ENCODE peak calls at places on chromosome 22, in eight cellular contexts. A, T, P, N, O, D, K and X are unnamed samples.

GRCh38 chr22:47287516-47287915 is 525.1 kb downstream of the TBC1D22A start:
- DNase-seq in A (no peak), T (no peak), P (no peak), N (no peak), O (no peak), D (no peak), K (no peak), X (no peak)

GRCh38 chr22:39349506-39349966 is 255 bp upstream of the SYNGR1 start:
- DNase-seq in A (peak; percentile 77), T (peak; percentile 70), P (no peak), N (no peak), O (no peak), D (no peak), K (peak; percentile 42), X (peak; percentile 62)

GRCh38 chr22:16987822-16988221 is 20.2 kb downstream of the GAB4 start:
- DNase-seq in A (no peak), T (no peak), P (peak; percentile 49), N (no peak), O (no peak), D (no peak), K (no peak), X (no peak)

GRCh38 chr22:43829448-43829821 is 17.3 kb upstream of the EFCAB6 start:
- DNase-seq in A (peak; percentile 78), T (no peak), P (peak; percentile 23), N (no peak), O (no peak), D (no peak), K (no peak), X (no peak)

GRCh38 chr22:23383491-23384450 is 196.3 kb downstream of the IGLL1 start:
- DNase-seq in A (no peak), T (peak; percentile 72), P (peak; percentile 77), N (peak; percentile 86), O (no peak), D (no peak), K (peak; percentile 57), X (no peak)

GRCh38 chr22:25420925-25421904 is 143.3 kb upstream of the GRK3 start:
- DNase-seq in A (no peak), T (peak; percentile 70), P (peak; percentile 66), N (peak; percentile 68), O (no peak), D (peak; percentile 29), K (peak; percentile 76), X (no peak)

GRCh38 chr22:27799334-27800249 is 2.0 kb downstream of the MN1 start:
- DNase-seq in A (peak; percentile 57), T (no peak), P (peak; percentile 78), N (peak; percentile 47), O (no peak), D (no peak), K (no peak), X (no peak)

GRCh38 chr22:39135092-39135896 is 17.2 kb downstream of the CBX7 start:
- DNase-seq in A (peak; percentile 49), T (peak; percentile 90), P (no peak), N (peak; percentile 90), O (peak; percentile 39), D (peak; percentile 38), K (peak; percentile 79), X (no peak)

GRCh38 chr22:30205281-30206115 is 41.1 kb downstream of the LIF start:
- DNase-seq in A (peak; percentile 94), T (no peak), P (peak; percentile 73), N (no peak), O (no peak), D (peak; percentile 98), K (peak; percentile 53), X (no peak)

GRCh38 chr22:25623310-25623734 is 58.8 kb downstream of the GRK3 start:
- DNase-seq in A (no peak), T (no peak), P (no peak), N (no peak), O (no peak), D (no peak), K (no peak), X (no peak)

GRCh38 chr22:20396639-20397038 is 2.7 kb downstream of the ZNF74 start:
- DNase-seq in A (peak; percentile 22), T (no peak), P (no peak), N (no peak), O (no peak), D (peak; percentile 15), K (no peak), X (no peak)

GRCh38 chr22:19149047-19149883 is 827 bp downstream of the GSC2 start:
- DNase-seq in A (no peak), T (peak; percentile 84), P (no peak), N (peak; percentile 64), O (no peak), D (no peak), K (peak; percentile 31), X (no peak)

GRCh38 chr22:23754220-23754919 is at the start of gene VPREB3:
- DNase-seq in A (no peak), T (peak; percentile 44), P (no peak), N (no peak), O (no peak), D (no peak), K (no peak), X (no peak)

GRCh38 chr22:44242946-44243724 is 62.4 kb downstream of the PARVG start:
- DNase-seq in A (no peak), T (peak; percentile 31), P (no peak), N (peak; percentile 24), O (no peak), D (no peak), K (no peak), X (no peak)

GRCh38 chr22:22710719-22711531 is 66.5 kb downstream of the GGTLC2 start:
- DNase-seq in A (peak; percentile 42), T (peak; percentile 92), P (peak; percentile 82), N (peak; percentile 75), O (peak; percentile 41), D (no peak), K (peak; percentile 37), X (peak; percentile 45)

DNA sequence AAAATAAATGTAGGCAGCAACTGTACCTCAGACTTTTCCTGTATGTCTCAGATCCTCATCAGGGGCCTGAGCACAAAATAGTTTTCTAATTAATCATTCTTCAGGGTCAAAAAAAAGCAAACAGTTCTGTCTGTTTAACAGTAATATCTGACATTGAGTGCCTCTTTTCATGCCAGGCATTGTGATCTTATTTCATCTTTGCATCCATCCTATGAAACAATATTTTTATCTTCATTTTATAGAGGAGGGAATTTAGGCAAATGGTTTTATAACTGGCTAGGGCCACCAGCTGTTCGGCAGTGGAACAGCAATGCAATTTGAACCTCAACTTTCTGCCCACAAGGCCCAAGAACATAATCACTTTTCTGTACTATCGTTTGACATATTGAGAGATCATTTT is 145.6 kb downstream of the WNT7B start:
- DNase-seq in A (peak; percentile 55), T (no peak), P (no peak), N (no peak), O (peak; percentile 26), D (peak; percentile 56), K (no peak), X (no peak)
- H3K9ac ChIP-seq in A (no peak overlapping the region), T (no peak overlapping the region), P (no peak overlapping the region), N (no peak overlapping the region), O (no peak overlapping the region), D (no peak overlapping the region), K (no peak overlapping the region), X (no peak overlapping the region)

GRCh38 chr22:36373258-36373579 is 14.5 kb downstream of the MYH9 start:
- DNase-seq in A (no peak), T (no peak), P (peak; percentile 86), N (no peak), O (no peak), D (no peak), K (peak; percentile 66), X (no peak)
- H3K9ac ChIP-seq in A (no peak overlapping the region), T (no peak overlapping the region), P (peak overlapping the region; percentile 52), N (no peak overlapping the region), O (peak overlapping the region; percentile 17), D (no peak overlapping the region), K (no peak overlapping the region), X (no peak overlapping the region)

DNA sequence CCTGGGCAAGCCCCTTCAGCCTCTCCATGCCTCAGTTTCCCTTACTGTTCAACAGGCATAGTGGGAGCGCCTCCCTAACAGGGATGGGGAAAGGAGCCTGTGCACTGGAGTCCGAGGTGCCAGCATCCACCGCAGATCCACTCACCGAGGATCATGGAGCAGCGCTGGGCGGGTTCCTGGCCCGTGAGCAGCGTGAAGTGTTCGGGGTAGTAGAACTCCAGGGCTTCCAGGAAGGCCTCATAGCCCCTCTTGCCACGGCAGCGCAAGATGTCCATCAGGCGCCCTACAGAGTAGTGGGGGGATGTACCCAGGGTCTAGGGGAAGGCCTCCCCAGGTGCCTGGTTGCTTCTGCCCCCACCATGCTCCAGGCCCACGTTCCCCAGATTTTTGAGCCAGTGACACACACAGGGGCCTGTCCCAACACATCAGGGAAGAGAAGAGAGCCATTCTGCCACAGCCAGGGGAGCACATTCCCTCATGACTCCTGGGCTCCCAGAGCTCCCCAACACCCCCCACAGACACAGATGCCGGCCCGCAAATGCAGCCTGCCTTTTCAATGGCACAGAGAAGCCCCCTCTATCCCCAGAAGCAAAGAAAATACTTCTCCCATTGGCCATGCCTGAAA is 1.3 kb downstream of the CARD10 start:
- DNase-seq in A (no peak), T (no peak), P (peak; percentile 42), N (no peak), O (no peak), D (no peak), K (no peak), X (no peak)
- H3K9ac ChIP-seq in A (peak overlapping the region; percentile 78), T (no peak overlapping the region), P (peak overlapping the region; percentile 84), N (no peak overlapping the region), O (peak overlapping the region; percentile 44), D (no peak overlapping the region), K (no peak overlapping the region), X (no peak overlapping the region)

GRCh38 chr22:36257308-36257707 is 4.4 kb downstream of the APOL1 start:
- DNase-seq in A (no peak), T (no peak), P (no peak), N (peak; percentile 14), O (no peak), D (no peak), K (no peak), X (no peak)
- H3K9ac ChIP-seq in A (no peak overlapping the region), T (no peak overlapping the region), P (no peak overlapping the region), N (no peak overlapping the region), O (no peak overlapping the region), D (no peak overlapping the region), K (no peak overlapping the region), X (no peak overlapping the region)

DNA sequence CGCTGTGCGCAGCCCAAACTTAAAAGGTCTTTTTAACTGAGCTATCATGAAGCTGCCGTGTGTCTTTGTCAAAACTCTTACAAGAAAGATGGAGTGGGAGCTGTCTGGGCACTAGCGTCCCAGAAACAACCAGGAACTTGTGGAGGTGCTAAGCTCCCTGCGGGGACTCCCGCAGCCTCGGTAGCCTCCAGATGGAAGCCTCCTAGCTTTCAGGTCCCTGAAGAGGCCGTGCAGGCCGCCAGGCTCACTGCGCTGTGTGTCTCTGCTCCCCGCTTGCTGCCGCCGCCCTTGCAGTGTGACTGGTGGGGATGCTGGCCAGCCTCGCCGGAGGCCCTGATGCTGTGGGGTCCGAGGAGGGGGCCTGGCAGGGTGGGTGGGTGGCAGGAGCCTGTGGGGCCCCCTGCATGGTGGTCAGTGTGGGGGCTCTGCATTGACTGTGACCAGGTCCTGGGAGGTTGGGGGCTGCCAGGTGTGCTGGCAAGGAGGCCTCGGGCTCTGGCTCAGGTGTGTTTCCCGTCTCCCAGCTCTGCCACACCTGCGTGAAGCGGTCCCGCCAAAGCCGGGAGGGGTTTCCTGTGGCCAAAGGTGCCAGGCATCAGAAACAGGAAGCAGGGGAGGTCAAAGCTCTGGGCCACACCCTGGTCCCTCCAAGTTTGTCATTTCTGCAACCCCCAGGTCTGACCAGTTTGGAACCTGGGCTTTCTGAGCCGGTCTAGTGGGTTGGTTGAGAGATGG is 1.2 kb downstream of the TRABD start:
- DNase-seq in A (peak; percentile 44), T (no peak), P (peak; percentile 83), N (no peak), O (no peak), D (peak; percentile 19), K (no peak), X (no peak)
- H3K9ac ChIP-seq in A (peak overlapping the region; percentile 88), T (no peak overlapping the region), P (peak overlapping the region; percentile 40), N (no peak overlapping the region), O (peak overlapping the region; percentile 45), D (peak overlapping the region; percentile 30), K (peak overlapping the region; percentile 88), X (peak overlapping the region; percentile 93)